ENCODE peak calls at places on chromosomes 5 and 9, in four cellular contexts. C, B, K and W are unnamed samples.

GRCh38 chr5:104283158-104283557 is 720.6 kb upstream of the NUDT12 start:
- DNase-seq in C (no peak), B (no peak), K (no peak), W (no peak)

GRCh38 chr5:145521066-145521465 is 314.1 kb downstream of the PRELID2 start:
- DNase-seq in C (no peak), B (no peak), K (no peak), W (no peak)

GRCh38 chr5:177605667-177606066 is 5.7 kb downstream of the B4GALT7 start:
- DNase-seq in C (no peak), B (no peak), K (no peak), W (no peak)

GRCh38 chr9:71822935-71823334 is 54.6 kb upstream of the CEMIP2 start:
- DNase-seq in C (no peak), B (no peak), K (no peak), W (no peak)

GRCh38 chr9:72931897-72932296 is 21.0 kb downstream of the ALDH1A1 start:
- DNase-seq in C (no peak), B (no peak), K (no peak), W (no peak)

GRCh38 chr5:150377964-150378694 is 20.6 kb downstream of the TCOF1 start:
- DNase-seq in C (no peak), B (no peak), K (no peak), W (no peak)

GRCh38 chr5:35926389-35927051 is 11.9 kb downstream of the CAPSL start:
- DNase-seq in C (peak), B (peak), K (peak), W (peak)

GRCh38 chr5:180639743-180640300 is 9.6 kb downstream of the FLT4 start:
- DNase-seq in C (no peak), B (no peak), K (no peak), W (no peak)

GRCh38 chr5:34630596-34630995 is 25.5 kb upstream of the RAI14 start:
- DNase-seq in C (no peak), B (no peak), K (no peak), W (no peak)

GRCh38 chr9:17807670-17808282 is 228.9 kb downstream of the SH3GL2 start:
- DNase-seq in C (peak), B (no peak), K (no peak), W (no peak)

GRCh38 chr9:90142580-90142979 is 500.0 kb downstream of the DIRAS2 start:
- DNase-seq in C (peak), B (peak), K (peak), W (no peak)

GRCh38 chr9:35689601-35690446 is at the start of gene TPM2:
- DNase-seq in C (no peak), B (peak), K (no peak), W (no peak)

GRCh38 chr9:35689351-35689600 is 449 bp downstream of the TPM2 start:
- DNase-seq in C (no peak), B (no peak), K (no peak), W (no peak)

GRCh38 chr9:35691325-35691631 is 1.6 kb upstream of the TPM2 start:
- DNase-seq in C (no peak), B (no peak), K (no peak), W (no peak)

GRCh38 chr9:35690447-35691324 is 961 bp upstream of the TPM2 start:
- DNase-seq in C (no peak), B (no peak), K (peak), W (no peak)

DNA sequence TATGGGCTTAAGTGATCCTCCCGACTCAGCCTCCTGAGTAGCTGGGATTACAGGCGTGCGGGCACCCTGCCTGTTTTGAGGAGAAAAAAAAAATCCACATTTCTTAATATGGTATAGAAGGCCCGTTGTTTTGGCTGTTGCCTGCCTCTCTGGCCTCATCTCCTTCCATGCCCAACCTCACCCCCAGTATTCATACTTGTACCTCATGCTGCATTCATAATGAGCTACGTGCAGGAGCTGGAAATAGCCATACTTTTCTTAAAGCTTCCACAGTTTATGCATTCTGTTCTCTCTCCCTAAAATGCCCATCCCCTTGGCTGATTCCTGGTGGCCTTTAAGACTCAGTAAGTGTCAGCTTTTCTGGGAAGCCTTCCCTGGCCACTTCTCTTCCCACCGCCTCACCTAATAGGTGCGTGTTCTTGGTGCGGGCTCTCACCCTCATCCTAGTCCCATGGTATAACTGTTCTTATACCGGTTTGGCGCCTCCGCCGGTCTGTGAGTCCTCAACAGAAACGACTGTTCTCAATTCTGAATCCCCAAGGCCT is 2.1 kb upstream of the TPM2 start:
- DNase-seq in C (no peak), B (no peak), K (no peak), W (no peak)
- H3K4me3 ChIP-seq in C (no peak), B (no peak), K (no peak), W (peak)

GRCh38 chr5:141863569-141864178 is 14.5 kb downstream of the PCDH1 start:
- DNase-seq in C (no peak), B (no peak), K (no peak), W (no peak)
- TF ChIP-seq TCF7L2 in C (no peak), B (no peak), K (no peak), W (no peak)

GRCh38 chr5:38667499-38667776 is 111.0 kb upstream of the LIFR start:
- DNase-seq in C (no peak), B (no peak), K (no peak), W (no peak)
- H3K4me3 ChIP-seq in C (no peak), B (no peak), K (no peak), W (no peak)

GRCh38 chr5:157492886-157493285 is 32.9 kb downstream of the NIPAL4 start:
- DNase-seq in C (no peak), B (no peak), K (no peak), W (no peak)

GRCh38 chr5:157502143-157502647 is 42.2 kb downstream of the NIPAL4 start:
- DNase-seq in C (no peak), B (no peak), K (no peak), W (no peak)

GRCh38 chr5:157496847-157497246 is 36.8 kb downstream of the NIPAL4 start:
- DNase-seq in C (no peak), B (no peak), K (no peak), W (no peak)

GRCh38 chr5:157494178-157494830 is 34.3 kb downstream of the NIPAL4 start:
- DNase-seq in C (peak), B (no peak), K (peak), W (no peak)

GRCh38 chr5:157497875-157498611 is 38.0 kb downstream of the NIPAL4 start:
- DNase-seq in C (no peak), B (no peak), K (no peak), W (no peak)
- TF ChIP-seq TCF7L2 in C (no peak), B (no peak), K (no peak), W (no peak)

GRCh38 chr5:43560128-43560527 is 3.3 kb upstream of the PAIP1 start:
- DNase-seq in C (no peak), B (no peak), K (no peak), W (no peak)

GRCh38 chr5:43556857-43557593 is at the start of gene PAIP1:
- DNase-seq in C (peak), B (peak), K (peak), W (no peak)

GRCh38 chr5:43555895-43556606 is 826 bp downstream of the PAIP1 start:
- DNase-seq in C (peak), B (peak), K (peak), W (peak)

GRCh38 chr5:43553381-43553780 is 3.5 kb downstream of the PAIP1 start:
- DNase-seq in C (no peak), B (no peak), K (no peak), W (no peak)

GRCh38 chr5:43554497-43554896 is 2.4 kb downstream of the PAIP1 start:
- DNase-seq in C (no peak), B (no peak), K (no peak), W (no peak)
- H3K4me3 ChIP-seq in C (no peak), B (no peak), K (peak), W (peak)

GRCh38 chr5:168327994-168328393 is 36.5 kb downstream of the WWC1 start:
- DNase-seq in C (no peak), B (no peak), K (no peak), W (no peak)
- TF ChIP-seq TCF7L2 in C (no peak), B (no peak), K (no peak), W (no peak)

GRCh38 chr9:136667217-136667939 is 4.7 kb downstream of the EGFL7 start:
- DNase-seq in C (no peak), B (no peak), K (peak), W (no peak)
- H3K4me3 ChIP-seq in C (no peak), B (no peak), K (peak), W (peak)

GRCh38 chr5:134245101-134245604 is 19.3 kb upstream of the PPP2CA start:
- DNase-seq in C (peak), B (no peak), K (peak), W (peak)
- TF ChIP-seq TCF7L2 in C (no peak), B (no peak), K (no peak), W (no peak)

DNA sequence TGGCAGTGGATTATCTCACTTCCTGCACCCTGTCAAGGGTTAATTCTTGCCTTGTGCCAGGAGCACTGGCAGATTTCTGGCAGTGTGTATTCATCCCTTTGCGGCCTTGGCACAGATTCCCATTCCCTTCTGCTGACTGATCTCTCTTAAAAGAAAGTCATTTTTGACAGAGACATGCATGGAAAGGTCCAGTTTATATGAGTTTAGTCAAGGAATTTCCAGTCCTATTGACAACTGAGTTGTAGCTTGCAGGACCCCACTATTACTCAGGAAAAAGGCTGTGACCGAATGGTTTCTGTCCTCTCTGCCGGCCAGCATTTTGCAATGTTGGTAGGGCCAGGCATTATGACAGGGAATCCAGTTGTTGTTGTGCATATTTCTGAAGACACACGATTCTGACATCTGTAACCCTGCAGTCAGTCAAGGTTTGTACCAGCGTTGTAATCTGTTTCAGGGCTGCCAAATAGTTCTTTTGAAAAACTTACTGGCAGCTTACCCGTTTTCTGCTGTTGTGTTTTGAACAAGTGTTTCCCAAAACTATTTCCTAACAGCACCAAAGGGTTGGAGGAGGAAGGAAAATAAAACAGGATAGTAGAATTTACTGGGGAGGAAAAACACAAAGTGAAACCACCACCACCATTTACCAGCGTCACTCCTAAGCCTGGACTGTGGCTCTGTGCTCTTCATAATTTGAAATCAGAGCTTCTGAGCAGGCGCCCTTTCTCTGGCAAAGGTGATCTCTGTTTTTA is 243.4 kb upstream of the KLF4 start:
- DNase-seq in C (no peak), B (no peak), K (no peak), W (no peak)
- H3K4me3 ChIP-seq in C (no peak), B (no peak), K (no peak), W (peak)

DNA sequence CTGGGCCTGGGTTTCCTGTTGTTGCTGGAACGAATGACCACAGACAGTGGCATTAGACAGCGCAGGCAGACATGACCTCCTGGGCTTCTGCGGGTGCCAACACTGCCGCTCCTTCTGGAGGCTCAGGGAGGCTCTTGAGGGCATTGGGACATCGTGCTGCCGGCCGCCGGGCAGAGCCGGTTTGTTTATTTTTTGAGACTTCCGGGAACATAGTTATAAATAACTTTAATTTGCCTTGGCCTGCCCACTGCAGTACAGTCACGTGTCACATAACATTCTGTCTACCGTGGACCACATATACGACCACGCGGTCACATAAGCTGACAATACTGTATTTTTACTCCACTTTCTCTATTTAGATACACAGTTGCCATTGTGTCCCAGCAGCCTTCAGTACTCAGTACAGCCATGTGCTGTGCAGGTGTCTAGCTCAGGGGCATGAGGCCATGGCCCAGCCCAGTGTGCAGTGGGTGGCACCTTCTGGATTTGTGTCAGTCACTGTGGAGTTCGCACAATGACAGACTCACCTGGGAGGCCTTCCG is 8.2 kb upstream of the TOR4A start:
- DNase-seq in C (no peak), B (no peak), K (no peak), W (no peak)
- TF ChIP-seq TCF7L2 in C (no peak), B (no peak), K (no peak), W (no peak)